ENCODE peak calls at places on chromosomes 4 and X, in nine cellular contexts. K is heart left ventricle; I is CD4-positive, alpha-beta T cell; Z is endothelial cell; U is fibroblast of mammary gland; L is fibroblast of pulmonary artery; X is pancreas; B is AG04450; G is epithelial cell of esophagus. H is an unnamed sample.

GRCh38 chrX:23332101-23332887 is 2.4 kb upstream of the PTCHD1 start:
- DNase-seq in G (no peak), K (no peak), L (no peak), X (peak), U (no peak), B (no peak), I (no peak), Z (no peak), H (peak)

GRCh38 chr4:137956256-137956655 is 285.9 kb downstream of the SLC7A11 start:
- DNase-seq in K (no peak), L (peak), G (peak), B (no peak), I (no peak), Z (no peak), X (no peak), U (peak), H (no peak)

GRCh38 chrX:12978205-12979010 is 3.5 kb downstream of the TMSB4X start:
- DNase-seq in X (no peak), I (peak), Z (no peak), L (peak), B (peak), G (peak), K (no peak), U (peak), H (peak)

GRCh38 chrX:104565791-104566687 is at the start of gene IL1RAPL2:
- DNase-seq in K (peak), Z (peak), X (peak), I (no peak), L (peak), U (peak), B (no peak), G (peak), H (peak)

GRCh38 chrX:53018627-53019026 is 30.0 kb upstream of the GPR173 start:
- DNase-seq in U (peak), Z (no peak), L (no peak), G (no peak), I (no peak), K (no peak), X (no peak), B (no peak), H (no peak)

GRCh38 chr4:82921795-82922194 is 21.3 kb downstream of the THAP9 start:
- DNase-seq in Z (no peak), L (no peak), G (no peak), K (no peak), U (no peak), B (no peak), I (no peak), X (no peak), H (no peak)

GRCh38 chr4:7865533-7865932 is 74.1 kb downstream of the AFAP1 start:
- DNase-seq in B (no peak), Z (no peak), X (no peak), G (no peak), U (no peak), I (no peak), L (no peak), K (no peak), H (no peak)

GRCh38 chr4:41533685-41534084 is 4.3 kb upstream of the LIMCH1 start:
- DNase-seq in L (no peak), K (no peak), B (no peak), Z (no peak), U (no peak), I (no peak), G (no peak), X (no peak), H (no peak)

GRCh38 chr4:15756361-15756861 is 21.7 kb upstream of the CD38 start:
- DNase-seq in X (no peak), I (peak), L (peak), Z (no peak), U (peak), K (no peak), G (peak), B (no peak), H (no peak)

GRCh38 chrX:2767631-2768455 is 16.0 kb downstream of the XG start:
- DNase-seq in G (peak), I (no peak), Z (no peak), X (no peak), B (peak), L (peak), U (peak), K (peak), H (no peak)

GRCh38 chr4:142373610-142374009 is 472.5 kb downstream of the INPP4B start:
- DNase-seq in Z (no peak), U (peak), I (no peak), L (no peak), K (no peak), B (no peak), G (peak), X (no peak), H (no peak)

GRCh38 chr4:145352438-145353145 is 129.1 kb upstream of the SMAD1 start:
- DNase-seq in I (no peak), G (no peak), K (no peak), L (no peak), U (no peak), X (peak), B (no peak), Z (no peak), H (no peak)

GRCh38 chrX:134671207-134671750 is 13.0 kb upstream of the PLAC1 start:
- DNase-seq in K (no peak), Z (no peak), U (no peak), X (no peak), B (no peak), I (no peak), L (peak), G (peak), H (no peak)

GRCh38 chrX:151825927-151826471 is 86.7 kb upstream of the MAGEA4 start:
- DNase-seq in U (peak), L (peak), I (no peak), B (peak), G (peak), K (no peak), X (no peak), Z (no peak), H (no peak)

GRCh38 chrX:63350979-63351616 is at the start of gene SPIN4:
- DNase-seq in X (peak), L (peak), B (peak), U (peak), I (peak), G (peak), Z (peak), K (peak), H (peak)

GRCh38 chrX:34884693-34885277 is 57.8 kb upstream of the FAM47B start:
- DNase-seq in G (peak), B (peak), I (no peak), X (no peak), K (no peak), L (peak), U (peak), Z (no peak), H (no peak)

GRCh38 chr4:8819421-8820177 is 52.0 kb downstream of the HMX1 start:
- DNase-seq in I (no peak), G (no peak), X (no peak), Z (no peak), K (no peak), U (no peak), L (no peak), B (no peak), H (no peak)

DNA sequence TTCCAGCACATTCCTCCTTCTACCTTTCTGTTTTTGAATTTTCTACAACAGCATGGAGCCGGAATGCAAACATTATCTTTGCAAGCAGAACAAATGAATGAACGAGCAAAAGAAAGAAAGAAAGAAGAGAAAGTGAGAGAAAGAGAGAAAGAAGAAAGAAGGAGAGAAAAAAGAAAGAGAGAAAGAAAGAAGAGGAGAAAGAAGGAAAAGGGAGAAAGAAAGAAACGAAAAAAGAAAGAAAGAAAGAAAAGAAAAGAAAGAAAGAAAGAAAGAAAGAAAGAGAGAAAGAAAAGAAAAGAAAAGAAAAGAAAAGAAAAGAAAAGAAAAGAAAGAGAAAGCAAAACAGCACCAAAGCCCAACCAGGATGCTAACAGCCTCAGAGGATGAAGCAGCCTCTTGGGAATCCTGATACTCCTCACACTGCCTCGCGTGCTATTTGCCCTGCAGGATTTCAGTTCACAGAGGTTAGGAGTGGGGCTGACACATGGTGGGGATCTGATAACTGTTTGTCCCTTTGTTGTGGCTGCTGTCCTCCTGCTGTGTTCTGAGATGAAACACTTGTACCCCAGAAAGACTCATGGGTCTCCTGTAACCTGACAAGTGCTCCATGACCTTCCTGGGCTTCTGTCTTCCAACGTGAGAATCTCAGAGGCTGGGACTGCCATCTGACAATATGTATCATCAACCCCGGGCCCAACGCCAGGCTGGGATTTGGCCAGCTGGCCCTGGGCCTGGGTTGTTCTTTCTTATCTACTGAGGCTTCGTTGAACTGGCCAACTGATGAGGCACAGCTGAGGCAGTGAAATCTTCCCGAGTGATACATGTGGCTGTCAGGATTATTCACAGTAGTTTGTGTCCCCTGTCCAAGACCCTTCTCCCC is 61.0 kb downstream of the SEPSECS start:
- DNase-seq in U (peak), I (no peak), K (peak), X (no peak), G (peak), L (peak), Z (no peak), B (no peak), H (no peak)
- TF ChIP-seq CTCF in U (no peak), I (no peak), K (no peak), X (no peak), G (no peak), L (no peak), Z (no peak), B (no peak), H (no peak)

DNA sequence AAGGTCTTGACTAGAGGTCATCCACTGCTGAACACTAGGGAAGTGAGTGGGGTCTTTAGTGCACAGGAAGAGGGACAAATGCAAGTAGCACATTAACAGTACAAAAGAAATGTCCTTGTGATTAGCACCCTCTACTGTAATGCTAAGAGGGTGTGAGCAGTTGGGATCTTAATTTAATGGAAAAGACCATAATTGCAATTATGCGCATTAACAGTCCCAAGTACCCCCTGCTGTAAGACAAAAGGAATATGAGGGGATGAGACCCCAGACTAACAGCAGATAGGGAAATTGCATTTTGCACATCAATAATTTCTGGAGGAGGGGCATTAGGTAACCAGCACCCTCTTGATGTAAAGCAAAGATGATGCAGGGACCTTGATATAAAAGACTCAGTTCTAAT is 285.0 kb downstream of the CHIC1 start:
- DNase-seq in B (no peak), Z (no peak), I (no peak), L (no peak), U (no peak), K (no peak), X (no peak), G (no peak), H (no peak)
- TF ChIP-seq CTCF in B (no peak), Z (no peak), I (no peak), L (no peak), U (no peak), K (no peak), X (no peak), G (no peak), H (no peak)

GRCh38 chr4:151407018-151407417 is 2.0 kb upstream of the FHIP1A start:
- DNase-seq in B (no peak), Z (no peak), U (no peak), I (no peak), L (no peak), G (no peak), K (no peak), X (no peak), H (no peak)

GRCh38 chr4:151407466-151408379 is 1.3 kb upstream of the FHIP1A start:
- DNase-seq in X (peak), B (no peak), G (peak), Z (peak), I (peak), U (no peak), L (no peak), K (peak), H (peak)

GRCh38 chr4:151409470-151410313 is 716 bp downstream of the FHIP1A start:
- DNase-seq in G (peak), Z (peak), U (peak), K (peak), B (no peak), I (peak), X (peak), L (peak), H (peak)

GRCh38 chr4:151408380-151408629 is 671 bp upstream of the FHIP1A start:
- DNase-seq in I (no peak), G (no peak), L (no peak), U (no peak), X (no peak), B (no peak), K (no peak), Z (no peak), H (no peak)

GRCh38 chr4:151408630-151409469 is at the start of gene FHIP1A:
- DNase-seq in L (peak), B (peak), U (peak), Z (peak), I (peak), X (peak), K (peak), G (peak), H (peak)
- TF ChIP-seq CTCF in L (peak), B (peak), U (no peak), Z (no peak), I (no peak), X (no peak), K (no peak), G (no peak), H (no peak)

DNA sequence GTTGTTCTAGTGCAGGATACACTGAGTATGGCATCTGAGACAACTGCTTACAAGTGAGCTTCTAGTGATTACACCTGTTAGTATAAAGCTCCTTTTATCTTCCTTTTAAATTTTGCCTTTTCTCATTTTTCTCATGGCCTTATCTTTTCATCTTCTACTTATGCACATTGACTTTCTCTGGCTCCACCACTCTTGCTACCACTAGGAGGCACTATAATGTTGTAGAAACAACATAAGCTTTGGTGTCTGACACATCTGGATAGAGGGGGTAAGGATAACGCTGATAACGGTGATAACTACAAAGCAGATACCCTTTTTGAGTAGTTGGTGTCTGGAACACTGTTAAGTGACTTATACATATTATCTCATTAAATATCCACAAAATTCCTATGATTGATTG is 187.4 kb upstream of the TEX13C start:
- DNase-seq in B (no peak), I (no peak), U (peak), K (no peak), G (peak), X (no peak), Z (no peak), L (no peak), H (no peak)
- TF ChIP-seq CTCF in B (peak), I (no peak), U (peak), K (no peak), G (peak), X (no peak), Z (peak), L (no peak), H (peak)

DNA sequence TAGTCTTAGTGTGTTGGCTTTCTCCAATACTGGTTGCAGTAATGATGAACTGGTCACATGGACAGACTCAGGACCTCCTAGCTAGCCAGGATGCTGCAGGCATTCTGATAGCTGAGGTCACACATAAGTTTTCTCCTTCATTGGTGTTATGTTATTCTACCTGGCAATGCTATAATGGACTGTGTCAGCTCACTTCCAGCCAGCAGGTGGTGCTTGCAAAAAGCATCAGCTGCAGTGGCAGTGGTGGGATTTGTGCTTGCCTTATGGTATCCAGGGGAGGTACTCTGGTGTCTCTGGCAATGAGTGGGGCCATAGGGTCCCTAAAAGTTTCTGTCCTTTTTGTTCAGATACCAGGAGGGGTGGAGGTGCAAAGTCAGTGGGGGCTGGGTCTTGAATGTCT is 33.6 kb downstream of the ZNF330 start:
- DNase-seq in I (no peak), K (no peak), B (no peak), X (no peak), Z (no peak), U (no peak), L (no peak), G (no peak), H (no peak)
- TF ChIP-seq CTCF in I (no peak), K (no peak), B (no peak), X (no peak), Z (peak), U (no peak), L (peak), G (peak), H (no peak)

DNA sequence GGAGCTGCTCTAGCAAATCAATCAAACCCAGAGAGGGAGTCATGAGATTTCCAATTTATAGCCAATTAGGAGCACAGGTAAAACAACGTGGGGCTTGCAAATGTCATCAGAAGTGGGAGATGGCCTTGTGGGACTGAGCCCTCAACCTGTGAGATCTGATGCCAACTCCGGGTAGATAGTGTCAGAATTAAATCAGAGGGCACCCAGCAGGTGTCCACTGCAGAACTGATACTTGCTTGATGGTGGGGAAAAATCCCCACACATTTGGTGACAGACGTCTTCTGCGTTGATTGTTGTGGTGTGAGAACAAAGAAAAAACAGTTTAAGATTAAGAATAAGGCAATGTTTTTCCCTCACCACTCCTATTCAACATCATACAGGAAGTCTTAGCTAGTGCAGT is 1402.8 kb downstream of the RAPGEF2 start:
- DNase-seq in B (no peak), X (no peak), U (no peak), L (no peak), I (no peak), Z (no peak), G (no peak), K (no peak), H (no peak)
- TF ChIP-seq CTCF in B (no peak), X (no peak), U (no peak), L (no peak), I (no peak), Z (no peak), G (no peak), K (no peak), H (no peak)

DNA sequence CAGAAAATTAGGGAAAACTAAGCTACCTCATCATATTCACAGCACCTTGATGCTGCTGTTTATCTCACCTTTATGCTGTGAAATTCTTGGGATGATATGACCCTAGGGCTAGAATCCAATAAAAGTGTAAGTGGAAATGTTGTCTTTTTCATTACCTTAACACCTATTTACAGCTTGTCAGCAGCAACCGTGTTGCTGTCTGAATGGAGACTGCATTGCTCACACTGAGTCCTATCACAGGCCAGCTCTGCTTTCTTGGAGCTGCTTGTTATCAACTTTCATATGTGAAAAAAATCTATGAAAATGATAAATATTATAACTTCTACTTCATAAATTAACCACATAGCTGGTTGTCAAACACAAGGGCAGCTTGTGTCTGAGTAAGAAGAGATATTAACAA is 789.5 kb downstream of the TECRL start:
- DNase-seq in Z (no peak), X (no peak), I (no peak), K (no peak), U (no peak), G (no peak), B (no peak), L (no peak), H (no peak)
- TF ChIP-seq CTCF in Z (no peak), X (no peak), I (no peak), K (no peak), U (no peak), G (no peak), B (no peak), L (no peak), H (no peak)